ENCODE peak calls at places on chromosomes 1 and 21, in six cellular contexts. B, Q, F, Z, G and C are unnamed samples. For H3K4me1, the result is how much of the 10 kb centered on the place peaks cover.

GRCh38 chr1:148353461-148354283 is 129.4 kb downstream of the PPIAL4G start:
- DNase-seq in B (no peak), Q (no peak), Z (no peak), G (no peak), F (peak), C (no peak)

GRCh38 chr1:32953495-32953894 is 11.1 kb downstream of the RNF19B start:
- DNase-seq in F (no peak), G (no peak), Z (no peak), B (no peak), Q (no peak), C (no peak)

GRCh38 chr1:71296551-71296950 is 215.7 kb upstream of the ZRANB2 start:
- DNase-seq in G (no peak), Q (no peak), F (no peak), B (no peak), Z (no peak), C (no peak)

GRCh38 chr1:197799271-197799670 is 24.0 kb upstream of the DENND1B start:
- DNase-seq in Z (no peak), F (no peak), Q (no peak), G (no peak), B (no peak), C (no peak)

GRCh38 chr1:36761073-36761472 is 273.2 kb downstream of the GRIK3 start:
- DNase-seq in Z (no peak), F (no peak), Q (no peak), G (no peak), B (peak), C (no peak)

GRCh38 chr1:166884040-166884642 is 8.1 kb upstream of the TADA1 start:
- DNase-seq in B (peak), Z (peak), F (no peak), G (peak), Q (peak), C (peak)

GRCh38 chr1:245609354-245609753 is 454.6 kb downstream of the KIF26B start:
- DNase-seq in G (no peak), F (no peak), B (no peak), Z (no peak), Q (no peak), C (no peak)

GRCh38 chr1:165257969-165258459 is 98.5 kb downstream of the LMX1A start:
- DNase-seq in Z (no peak), G (peak), Q (peak), B (peak), F (no peak), C (peak)

GRCh38 chr1:119988316-119989067 is 81.0 kb downstream of the NOTCH2 start:
- DNase-seq in Q (no peak), B (no peak), Z (no peak), F (no peak), G (no peak), C (no peak)

GRCh38 chr1:248807067-248807737 is 18.5 kb downstream of the SH3BP5L start:
- DNase-seq in B (no peak), G (peak), Q (peak), F (peak), Z (peak), C (peak)

GRCh38 chr21:46551636-46552241 is 53.1 kb downstream of the S100B start:
- DNase-seq in B (peak), Q (no peak), Z (peak), F (no peak), G (no peak), C (peak)

GRCh38 chr21:32826317-32827167 is 55.0 kb upstream of the PAXBP1 start:
- DNase-seq in Z (no peak), Q (peak), B (no peak), G (peak), F (peak), C (no peak)

GRCh38 chr1:15188145-15188544 is 34.6 kb downstream of the TMEM51 start:
- DNase-seq in Z (no peak), Q (no peak), G (no peak), F (no peak), B (peak), C (no peak)

GRCh38 chr1:225824522-225824921 is 14.6 kb downstream of the EPHX1 start:
- DNase-seq in F (no peak), B (peak), G (no peak), Q (no peak), Z (no peak), C (no peak)

GRCh38 chr1:225825606-225826005 is 15.7 kb downstream of the EPHX1 start:
- DNase-seq in F (no peak), Q (no peak), B (peak), Z (peak), G (peak), C (no peak)

GRCh38 chr1:225825078-225825477 is 15.2 kb downstream of the EPHX1 start:
- DNase-seq in F (no peak), Z (peak), G (peak), Q (no peak), B (peak), C (no peak)

GRCh38 chr1:225822655-225823403 is 12.9 kb downstream of the EPHX1 start:
- DNase-seq in F (no peak), G (peak), Z (no peak), B (peak), Q (no peak), C (no peak)

DNA sequence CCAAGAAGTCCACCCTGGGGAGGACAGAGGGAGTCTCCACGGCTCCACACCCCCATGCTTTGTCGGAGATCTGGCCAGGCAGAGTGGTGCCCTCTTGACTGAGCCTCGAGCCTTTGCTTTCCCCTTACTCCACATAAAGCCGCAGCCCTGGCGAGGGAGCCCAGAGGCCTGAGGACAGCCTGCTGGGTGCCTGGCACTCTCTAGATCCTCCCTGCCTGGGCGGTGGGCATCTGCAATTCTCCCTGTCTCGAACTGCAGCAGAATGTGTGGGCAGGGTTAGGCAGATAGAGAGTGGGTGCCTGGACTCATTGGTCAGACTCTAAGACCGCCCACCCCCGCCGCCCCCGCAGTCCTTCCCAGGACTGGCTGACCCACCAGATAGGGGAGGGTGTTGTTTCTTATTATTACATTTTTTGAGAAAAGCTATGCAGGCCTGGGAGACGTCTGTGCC is 13.9 kb downstream of the EPHX1 start:
- DNase-seq in F (no peak), Z (no peak), B (peak), G (no peak), Q (no peak), C (no peak)
- H3K4me1 ChIP-seq in F (under half), Z (under half), B (under half), G (half or more), Q (half or more), C (under half)

GRCh38 chr1:184556665-184557064 is 169.8 kb downstream of the C1orf21 start:
- DNase-seq in Z (no peak), Q (no peak), B (no peak), F (no peak), G (no peak), C (no peak)
- H3K4me3 ChIP-seq in Z (no peak), Q (no peak), B (no peak), F (no peak), G (no peak), C (no peak)

GRCh38 chr1:184623404-184623803 is 131.3 kb downstream of the EDEM3 start:
- DNase-seq in Z (no peak), B (no peak), G (no peak), Q (no peak), F (no peak), C (no peak)

GRCh38 chr1:184624626-184625025 is 130.0 kb downstream of the EDEM3 start:
- DNase-seq in G (no peak), Z (no peak), B (no peak), F (no peak), Q (no peak), C (no peak)

GRCh38 chr1:184626076-184627011 is 128.3 kb downstream of the EDEM3 start:
- DNase-seq in F (no peak), Q (peak), G (peak), B (no peak), Z (no peak), C (no peak)

GRCh38 chr1:184622136-184622823 is 132.4 kb downstream of the EDEM3 start:
- DNase-seq in G (peak), F (no peak), Z (peak), B (peak), Q (peak), C (peak)

GRCh38 chr1:184624051-184624450 is 130.6 kb downstream of the EDEM3 start:
- DNase-seq in B (no peak), Z (no peak), F (no peak), Q (no peak), G (no peak), C (no peak)
- H3K4me1 ChIP-seq in B (under half), Z (under half), F (under half), Q (half or more), G (half or more), C (under half)

GRCh38 chr1:56374026-56374974 is 205.1 kb downstream of the PLPP3 start:
- DNase-seq in G (no peak), F (no peak), Q (peak), Z (no peak), B (no peak), C (no peak)
- H3K4me3 ChIP-seq in G (no peak), F (no peak), Q (peak), Z (no peak), B (no peak), C (no peak)

DNA sequence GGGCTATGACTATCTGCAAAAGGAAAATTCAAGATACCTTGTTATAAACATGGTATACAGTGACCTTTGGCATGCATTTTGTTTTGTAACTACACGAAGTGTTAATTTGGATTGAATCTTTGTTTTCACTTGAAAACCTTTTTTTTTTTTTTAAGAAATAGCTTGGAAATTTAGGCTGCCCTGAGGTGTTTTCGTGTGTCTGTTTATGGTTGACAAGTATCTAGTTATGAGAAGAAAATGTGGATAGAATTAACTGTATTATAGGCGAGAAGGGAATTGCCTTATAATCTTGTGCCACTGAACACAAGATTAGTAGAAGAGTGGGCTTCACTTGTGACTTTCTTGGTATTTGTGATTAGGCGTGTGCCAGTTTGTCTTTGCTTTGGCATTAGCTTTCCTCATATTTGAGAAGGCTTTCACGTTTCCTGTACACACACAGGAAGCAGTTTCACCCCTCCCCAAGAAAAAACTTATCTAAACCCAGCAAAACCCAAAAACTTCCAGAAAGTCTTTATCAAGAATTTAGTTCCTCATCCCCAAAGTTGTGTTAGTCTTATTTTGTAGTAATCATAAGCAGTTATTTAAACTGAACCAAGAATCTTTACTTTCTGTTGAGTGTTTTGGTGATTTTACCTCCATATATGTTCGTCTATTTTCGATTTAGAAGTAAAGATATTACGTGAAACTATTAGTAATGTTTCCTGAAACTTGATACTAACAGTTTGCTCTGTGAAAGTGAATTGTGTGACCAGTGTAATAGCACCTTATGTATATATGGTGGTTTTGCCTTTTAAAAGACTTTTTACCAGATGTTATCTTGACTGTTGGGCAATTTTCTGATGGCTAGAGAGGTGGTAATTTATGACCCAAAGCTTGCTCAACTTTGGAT is 3.8 kb downstream of the DYRK1A start:
- DNase-seq in F (peak), B (no peak), Z (no peak), Q (no peak), G (no peak), C (no peak)
- H3K4me1 ChIP-seq in F (half or more), B (under half), Z (under half), Q (half or more), G (half or more), C (under half)

GRCh38 chr1:90687747-90688146 is 29.4 kb downstream of the BARHL2 start:
- DNase-seq in F (no peak), Z (no peak), G (no peak), Q (no peak), B (no peak), C (no peak)
- H3K4me3 ChIP-seq in F (no peak), Z (no peak), G (no peak), Q (no peak), B (no peak), C (no peak)

GRCh38 chr21:29306920-29307319 is 8.2 kb downstream of the BACH1 start:
- DNase-seq in F (no peak), B (no peak), Z (no peak), G (no peak), Q (no peak), C (no peak)

GRCh38 chr21:29308456-29308783 is 9.7 kb downstream of the BACH1 start:
- DNase-seq in G (no peak), Q (no peak), Z (no peak), B (no peak), F (no peak), C (no peak)

GRCh38 chr21:29307718-29308455 is 9.2 kb downstream of the BACH1 start:
- DNase-seq in F (no peak), B (no peak), Z (no peak), Q (no peak), G (no peak), C (no peak)

GRCh38 chr21:29311802-29312201 is 13.1 kb downstream of the BACH1 start:
- DNase-seq in Q (no peak), B (no peak), F (no peak), Z (no peak), G (no peak), C (no peak)

DNA sequence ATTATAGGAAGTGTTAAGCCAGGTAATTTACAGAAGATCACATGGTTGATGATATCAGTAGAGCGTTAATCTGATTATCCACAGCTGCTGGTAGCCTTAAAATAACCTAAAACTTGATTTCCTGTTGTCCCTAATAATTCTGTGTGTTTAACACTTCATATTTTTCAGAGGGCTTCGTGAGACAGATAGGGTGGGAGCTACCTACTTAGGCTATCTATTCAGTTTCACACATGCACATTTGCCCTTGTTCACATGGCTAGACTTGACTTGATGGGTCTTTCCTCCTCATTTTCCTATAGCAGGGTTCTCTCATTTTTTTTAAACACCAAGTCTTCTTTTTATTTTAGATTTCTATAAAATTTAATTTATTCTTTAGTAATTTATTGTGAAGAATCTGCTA is 11.0 kb downstream of the BACH1 start:
- DNase-seq in B (no peak), Z (no peak), Q (no peak), F (no peak), G (no peak), C (no peak)
- H3K4me1 ChIP-seq in B (under half), Z (under half), Q (under half), F (under half), G (half or more), C (under half)